ENCODE peak calls at places on chromosome 13, in ten cellular contexts. U is COR-L47; H is heart left ventricle; X is hippocampal formation; I is left cardiac atrium; K is activated T-cell treated with anti-CD3 and anti-CD28 coated beads for 1 hour; A is Caki2; Y is astrocyte of the hippocampus; S is effector memory CD8-positive, alpha-beta T cell; W is activated CD4-positive, alpha-beta T cell treated with anti-CD3 and anti-CD28 coated beads for 48 hours. J is an unnamed sample.

GRCh38 chr13:49791753-49792549 is 531 bp downstream of the KPNA3 start:
- DNase-seq in X (no peak), W (peak; percentile 67), H (peak; percentile 82), A (peak; percentile 59), U (peak; percentile 19), I (peak; percentile 53), S (peak; percentile 40), K (peak; percentile 18), Y (peak; percentile 71), J (peak; percentile 35)

GRCh38 chr13:53411443-53411842 is 382.8 kb downstream of the OLFM4 start:
- DNase-seq in A (no peak), K (no peak), Y (no peak), H (no peak), U (peak; percentile 52), S (no peak), I (no peak), X (no peak), W (no peak), J (no peak)

GRCh38 chr13:44697058-44697457 is 120.9 kb upstream of the TSC22D1 start:
- DNase-seq in Y (no peak), K (no peak), H (no peak), W (no peak), A (no peak), X (no peak), U (no peak), S (no peak), I (no peak), J (no peak)

GRCh38 chr13:113837554-113838355 is 26.1 kb downstream of the GAS6 start:
- DNase-seq in H (peak; percentile 95), S (no peak), A (peak; percentile 73), W (no peak), U (peak; percentile 59), I (peak; percentile 97), X (peak; percentile 62), K (no peak), Y (peak; percentile 99), J (no peak)

GRCh38 chr13:74438911-74439310 is 304.7 kb upstream of the KLF12 start:
- DNase-seq in I (no peak), X (no peak), Y (no peak), K (no peak), S (no peak), W (no peak), U (no peak), A (no peak), H (no peak), J (no peak)

GRCh38 chr13:46595136-46595917 is 42.4 kb downstream of the LRCH1 start:
- DNase-seq in I (no peak), X (no peak), U (no peak), S (no peak), Y (peak; percentile 42), H (no peak), W (no peak), A (no peak), K (no peak), J (no peak)

GRCh38 chr13:29782798-29783197 is 67.6 kb downstream of the UBL3 start:
- DNase-seq in U (no peak), K (no peak), S (no peak), W (peak; percentile 14), H (no peak), X (no peak), Y (no peak), I (no peak), A (no peak), J (no peak)

GRCh38 chr13:26600345-26600761 is 42.9 kb downstream of the WASF3 start:
- DNase-seq in X (no peak), Y (no peak), H (no peak), K (no peak), W (no peak), S (no peak), I (no peak), U (no peak), A (no peak), J (no peak)